ENCODE peak calls at places on chromosomes 16 and 17, in five cellular contexts. U is neural progenitor cell, L is GM12878, N is fibroblast of pulmonary artery, I is adrenal gland. R is an unnamed sample.
A peak's percentile ranks its signal among the peaks of the same experiment; 100 is the strongest.

GRCh38 chr16:75452464-75453190 is 11.9 kb downstream of the TMEM170A start:
- DNase-seq in U (no peak), I (no peak), N (no peak), L (no peak), R (no peak)

GRCh38 chr17:45742251-45742650 is 41.9 kb upstream of the CRHR1 start:
- DNase-seq in I (no peak), U (no peak), N (no peak), L (no peak), R (no peak)

GRCh38 chr16:11797957-11798299 is 870 bp upstream of the ZC3H7A start:
- DNase-seq in L (no peak), N (no peak), I (peak; percentile 26), U (no peak), R (peak; percentile 44)

GRCh38 chr17:59154335-59154720 is 658 bp downstream of the SKA2 start:
- DNase-seq in N (peak; percentile 49), L (no peak), U (peak; percentile 75), I (peak; percentile 44), R (peak; percentile 28)

GRCh38 chr17:40018211-40019121 is 3.2 kb downstream of the CSF3 start:
- DNase-seq in L (no peak), N (peak; percentile 62), I (no peak), U (peak; percentile 68), R (peak; percentile 65)

GRCh38 chr16:88698694-88699045 is 7.5 kb downstream of the RNF166 start:
- DNase-seq in U (no peak), I (no peak), L (no peak), N (no peak), R (no peak)

GRCh38 chr16:6926762-6927161 is 405.9 kb upstream of the RBFOX1 start:
- DNase-seq in L (no peak), I (no peak), N (no peak), U (peak; percentile 64), R (no peak)

GRCh38 chr17:13813347-13814240 is 211.9 kb upstream of the HS3ST3A1 start:
- DNase-seq in I (no peak), U (no peak), N (peak; percentile 3), L (no peak), R (no peak)

DNA sequence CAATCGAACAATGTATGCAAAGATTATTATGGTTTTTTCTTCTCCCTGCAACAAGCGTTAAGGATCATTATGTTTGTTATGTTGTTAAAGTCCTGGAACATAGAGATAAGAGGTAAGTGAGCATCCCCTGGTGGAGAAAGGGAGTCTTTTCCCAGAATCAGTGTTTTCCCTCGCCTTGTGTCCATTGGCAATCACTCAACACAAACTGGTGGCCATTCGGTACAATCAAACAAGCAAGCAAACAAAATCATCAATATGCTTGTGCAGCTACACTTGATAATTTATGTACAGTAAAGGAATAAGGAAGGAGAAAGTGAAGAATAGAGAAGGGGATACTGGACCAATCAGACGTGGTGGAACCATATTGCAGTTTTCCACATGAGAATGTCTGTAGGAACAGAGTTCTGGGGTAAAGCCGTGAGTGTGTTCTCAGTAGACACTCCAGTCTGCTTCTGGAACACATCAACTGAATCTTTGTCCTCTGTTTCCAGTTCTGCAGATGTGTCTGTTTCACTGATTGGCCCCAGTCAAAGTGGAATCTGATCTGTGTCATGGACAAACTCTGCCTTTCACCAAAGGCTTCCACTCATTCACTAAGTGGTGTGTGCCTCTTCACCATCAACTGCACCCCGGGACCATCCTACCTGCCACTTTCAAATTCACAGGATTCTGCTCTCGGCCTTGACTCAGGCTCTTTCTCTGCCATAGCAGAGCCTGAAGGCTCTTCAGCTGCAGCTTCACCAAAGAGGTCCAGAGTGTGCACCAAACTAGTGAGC is 169.5 kb downstream of the AHSP start:
- DNase-seq in L (no peak), N (peak; percentile 66), U (peak; percentile 27), I (no peak), R (peak; percentile 72)
- TF ChIP-seq CTCF in L (peak; percentile 66), N (peak; percentile 79), U (peak; percentile 61), I (peak; percentile 43), R (peak; percentile 70)

DNA sequence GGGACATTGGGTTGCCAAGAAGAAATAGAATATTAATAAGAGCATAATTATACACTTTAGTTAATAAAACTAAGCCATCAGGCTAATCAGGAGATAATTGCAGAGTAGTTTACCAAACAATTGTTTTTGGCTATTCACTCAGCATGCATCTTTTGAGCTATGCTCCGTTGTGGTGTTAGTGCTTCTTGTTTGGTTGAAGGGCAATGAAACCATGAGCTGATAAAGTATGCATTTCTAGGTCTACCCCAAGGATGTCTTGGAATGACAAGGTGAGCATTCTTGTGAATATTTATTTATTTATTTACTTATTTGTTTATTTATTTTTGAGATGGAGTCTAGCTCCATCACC is 6.4 kb downstream of the HLF start:
- DNase-seq in I (no peak), U (no peak), L (no peak), N (no peak), R (no peak)
- H3K4me3 ChIP-seq in I (no peak overlapping the region), U (no peak overlapping the region), L (no peak overlapping the region), N (no peak overlapping the region), R (no peak overlapping the region)

DNA sequence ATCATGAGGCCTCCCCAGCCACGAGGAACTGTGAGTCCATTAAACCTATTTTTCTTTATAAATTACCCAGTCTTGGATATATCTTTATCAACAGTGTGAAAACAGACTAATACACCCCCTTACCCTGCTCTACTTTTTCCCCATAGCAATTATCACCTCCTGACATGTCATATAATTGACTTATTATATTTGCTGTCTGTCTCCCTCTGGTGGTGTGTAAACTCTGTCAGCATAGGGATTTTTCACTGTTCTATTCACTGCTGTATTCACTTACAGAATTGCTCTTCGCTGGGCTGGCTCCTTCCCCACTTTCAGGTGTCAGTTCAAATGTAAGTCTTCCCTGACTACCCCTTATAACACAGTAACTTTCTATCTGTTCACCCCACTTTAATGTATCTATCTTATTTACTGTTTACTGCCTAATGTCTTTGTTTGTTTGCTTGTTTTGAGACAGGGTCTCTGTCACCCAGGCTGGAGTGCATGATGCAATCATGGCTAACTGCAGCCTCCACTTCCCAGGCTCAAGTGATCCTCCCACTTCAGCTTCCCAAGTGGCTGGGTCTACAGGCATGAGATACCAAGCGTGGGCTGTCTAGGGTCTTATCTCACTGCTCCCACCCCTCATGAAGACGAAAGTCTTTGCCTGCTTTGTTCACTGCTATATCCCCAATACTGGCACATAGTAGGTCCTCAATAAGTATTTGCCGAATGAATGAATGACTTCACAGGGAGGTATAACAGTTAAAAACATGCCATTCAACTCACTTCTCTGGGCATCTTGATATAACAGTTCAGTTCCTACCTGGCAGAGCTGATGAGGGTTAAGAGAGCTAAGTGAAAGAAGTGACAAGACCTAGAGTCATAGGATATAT is 52.4 kb upstream of the CDH3 start:
- DNase-seq in N (peak; percentile 16), U (no peak), L (no peak), I (no peak), R (no peak)
- TF ChIP-seq CTCF in N (peak; percentile 36), U (peak; percentile 26), L (peak; percentile 16), I (no peak), R (peak; percentile 26)

GRCh38 chr16:53334581-53334980 is 99.7 kb upstream of the RBL2 start:
- DNase-seq in I (no peak), L (no peak), N (no peak), U (no peak), R (peak; percentile 3)
- H3K4me3 ChIP-seq in I (no peak overlapping the region), L (no peak overlapping the region), N (no peak overlapping the region), U (no peak overlapping the region), R (no peak overlapping the region)

DNA sequence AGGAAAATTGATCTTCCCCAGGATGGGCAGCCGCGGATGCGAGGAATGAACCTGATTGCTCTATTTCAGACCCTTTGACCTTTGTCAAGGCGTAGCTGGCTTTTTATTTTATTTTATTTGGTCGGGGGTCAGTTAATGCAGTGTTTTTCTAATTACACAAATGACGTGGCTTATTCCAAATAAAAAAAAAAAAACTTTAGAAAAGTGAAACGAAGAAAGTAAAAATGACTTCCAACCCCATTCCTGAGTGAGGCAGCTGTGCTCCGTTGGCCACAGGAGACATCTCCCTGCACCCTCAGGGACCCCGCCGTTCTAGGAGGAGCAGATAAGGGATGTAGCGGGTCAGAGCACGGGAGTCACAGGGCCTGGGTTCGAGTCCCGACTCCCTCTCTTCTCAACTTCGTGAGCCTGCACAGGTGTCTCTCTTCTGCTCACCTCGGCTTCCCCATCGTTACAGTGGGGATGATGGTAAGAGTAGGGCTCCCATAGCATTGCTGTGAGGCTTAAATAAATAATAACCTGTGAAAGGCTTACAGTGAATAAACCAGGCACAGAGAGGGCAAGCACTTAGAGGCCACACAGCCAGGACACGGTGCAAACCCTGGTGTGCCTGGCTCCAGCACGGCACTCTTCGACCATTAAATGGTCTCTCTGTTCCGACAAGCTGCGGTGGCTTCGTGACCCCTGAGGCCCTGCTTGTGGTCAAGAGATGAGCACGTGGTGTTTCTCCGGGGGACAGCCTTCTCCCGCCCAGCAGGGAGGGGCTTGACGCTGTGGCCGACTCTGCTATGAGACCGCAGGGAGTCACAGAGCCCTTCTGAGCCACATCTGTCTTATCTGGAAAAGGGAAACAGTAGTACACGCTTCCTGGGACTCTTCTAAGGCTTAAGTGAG is 10.2 kb downstream of the FOXF1 start:
- DNase-seq in N (no peak), I (no peak), L (no peak), U (no peak), R (no peak)
- TF ChIP-seq CTCF in N (no peak), I (no peak), L (no peak), U (no peak), R (no peak)

DNA sequence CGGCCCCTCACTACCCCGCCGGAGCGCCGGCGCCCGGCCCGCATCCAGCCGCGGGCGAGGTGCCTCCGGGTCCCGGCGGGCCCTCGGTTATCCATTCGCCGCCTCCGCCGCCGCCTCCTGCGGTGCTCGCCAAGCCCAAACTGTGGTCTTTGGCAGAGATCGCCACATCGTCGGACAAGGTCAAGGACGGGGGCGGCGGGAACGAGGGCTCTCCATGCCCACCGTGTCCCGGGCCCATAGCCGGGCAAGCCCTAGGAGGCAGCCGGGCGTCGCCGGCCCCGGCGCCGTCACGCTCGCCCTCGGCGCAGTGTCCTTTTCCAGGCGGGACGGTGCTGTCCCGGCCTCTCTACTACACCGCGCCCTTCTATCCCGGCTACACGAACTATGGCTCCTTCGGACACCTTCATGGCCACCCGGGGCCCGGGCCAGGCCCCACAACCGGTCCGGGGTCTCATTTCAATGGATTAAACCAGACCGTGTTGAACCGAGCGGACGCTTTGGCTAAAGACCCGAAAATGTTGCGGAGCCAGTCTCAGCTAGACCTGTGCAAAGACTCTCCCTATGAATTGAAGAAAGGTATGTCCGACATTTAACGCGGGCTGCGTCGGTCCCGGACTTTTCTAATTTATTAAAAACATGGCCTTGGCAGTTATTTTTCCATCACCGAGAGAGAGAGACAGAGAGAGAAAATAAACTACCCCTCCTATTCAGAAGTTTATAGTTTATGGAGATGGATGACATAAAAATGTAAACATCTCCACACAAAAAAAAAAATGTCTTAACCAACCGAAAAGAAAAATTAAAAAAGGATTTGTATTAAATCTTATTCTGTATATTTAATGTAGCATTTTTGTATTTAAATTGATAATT is 2.9 kb downstream of the IRX5 start:
- DNase-seq in U (peak; percentile 62), I (no peak), N (no peak), L (no peak), R (peak; percentile 40)
- H3K4me3 ChIP-seq in U (peak overlapping the region; percentile 79), I (no peak overlapping the region), N (no peak overlapping the region), L (no peak overlapping the region), R (peak overlapping the region; percentile 81)

GRCh38 chr16:28090646-28091377 is 27.3 kb upstream of the GSG1L start:
- DNase-seq in N (peak; percentile 6), I (no peak), L (no peak), U (peak; percentile 66), R (peak; percentile 58)
- TF ChIP-seq CTCF in N (peak; percentile 8), I (no peak), L (no peak), U (peak; percentile 62), R (peak; percentile 7)

R was measured in foreskin fibroblast.